ENCODE peak calls at places on chromosomes 12 and 14, in nine cellular contexts. One of them, this sample, is unnamed.

GRCh38 chr12:1660304-1661187 is 30.3 kb upstream of the ADIPOR2 start:
- DNase-seq in endothelial cell of umbilical vein: peak; percentile 33
- DNase-seq in hepatocyte: peak; percentile 79
- DNase-seq in astrocyte: no peak
- DNase-seq in mammary epithelial cell: peak; percentile 90
- DNase-seq in IMR-90: no peak
- DNase-seq in PC-3: no peak
- DNase-seq in neural progenitor cell: no peak
- DNase-seq in fibroblast of lung: no peak
- DNase-seq in this sample: peak; percentile 92

GRCh38 chr12:72330291-72330690 is 58.1 kb downstream of the TRHDE start:
- DNase-seq in hepatocyte: peak; percentile 8
- DNase-seq in mammary epithelial cell: no peak
- DNase-seq in IMR-90: peak; percentile 82
- DNase-seq in astrocyte: peak; percentile 58
- DNase-seq in PC-3: no peak
- DNase-seq in neural progenitor cell: peak; percentile 70
- DNase-seq in fibroblast of lung: peak; percentile 61
- DNase-seq in endothelial cell of umbilical vein: no peak
- DNase-seq in this sample: no peak

GRCh38 chr12:38949363-38949762 is 44.0 kb upstream of the CPNE8 start:
- DNase-seq in PC-3: no peak
- DNase-seq in hepatocyte: no peak
- DNase-seq in astrocyte: peak; percentile 28
- DNase-seq in fibroblast of lung: peak; percentile 34
- DNase-seq in endothelial cell of umbilical vein: no peak
- DNase-seq in mammary epithelial cell: no peak
- DNase-seq in neural progenitor cell: no peak
- DNase-seq in IMR-90: no peak
- DNase-seq in this sample: no peak

GRCh38 chr14:87966816-87967215 is 26.2 kb downstream of the GALC start:
- DNase-seq in IMR-90: peak; percentile 38
- DNase-seq in astrocyte: no peak
- DNase-seq in endothelial cell of umbilical vein: no peak
- DNase-seq in hepatocyte: no peak
- DNase-seq in neural progenitor cell: no peak
- DNase-seq in fibroblast of lung: peak; percentile 21
- DNase-seq in mammary epithelial cell: peak; percentile 57
- DNase-seq in PC-3: peak; percentile 61
- DNase-seq in this sample: no peak

GRCh38 chr14:24308342-24309124 is 756 bp upstream of the CIDEB start:
- DNase-seq in astrocyte: no peak
- DNase-seq in mammary epithelial cell: no peak
- DNase-seq in hepatocyte: no peak
- DNase-seq in IMR-90: no peak
- DNase-seq in PC-3: no peak
- DNase-seq in endothelial cell of umbilical vein: no peak
- DNase-seq in neural progenitor cell: no peak
- DNase-seq in fibroblast of lung: no peak
- DNase-seq in this sample: no peak

GRCh38 chr14:32372154-32372553 is 43.1 kb downstream of the AKAP6 start:
- DNase-seq in mammary epithelial cell: peak; percentile 93
- DNase-seq in endothelial cell of umbilical vein: peak; percentile 28
- DNase-seq in hepatocyte: no peak
- DNase-seq in PC-3: peak; percentile 93
- DNase-seq in astrocyte: peak; percentile 95
- DNase-seq in fibroblast of lung: peak; percentile 96
- DNase-seq in IMR-90: peak; percentile 97
- DNase-seq in neural progenitor cell: no peak
- DNase-seq in this sample: peak; percentile 44

GRCh38 chr14:22448905-22449611 is 140.0 kb downstream of the DAD1 start:
- DNase-seq in astrocyte: no peak
- DNase-seq in neural progenitor cell: no peak
- DNase-seq in fibroblast of lung: no peak
- DNase-seq in hepatocyte: no peak
- DNase-seq in IMR-90: peak; percentile 26
- DNase-seq in mammary epithelial cell: peak; percentile 21
- DNase-seq in endothelial cell of umbilical vein: no peak
- DNase-seq in PC-3: peak; percentile 50
- DNase-seq in this sample: peak; percentile 24

GRCh38 chr14:65720171-65720570 is 307.6 kb downstream of the FUT8 start:
- DNase-seq in PC-3: no peak
- DNase-seq in hepatocyte: no peak
- DNase-seq in IMR-90: no peak
- DNase-seq in neural progenitor cell: no peak
- DNase-seq in fibroblast of lung: no peak
- DNase-seq in astrocyte: no peak
- DNase-seq in endothelial cell of umbilical vein: no peak
- DNase-seq in mammary epithelial cell: no peak
- DNase-seq in this sample: no peak

GRCh38 chr12:49304161-49304560 is 9.2 kb downstream of the PRPH start:
- DNase-seq in hepatocyte: no peak
- DNase-seq in PC-3: no peak
- DNase-seq in neural progenitor cell: no peak
- DNase-seq in fibroblast of lung: peak; percentile 49
- DNase-seq in mammary epithelial cell: no peak
- DNase-seq in astrocyte: peak; percentile 35
- DNase-seq in endothelial cell of umbilical vein: no peak
- DNase-seq in IMR-90: peak; percentile 62
- DNase-seq in this sample: no peak

GRCh38 chr14:61218765-61219164 is 62.4 kb downstream of the TMEM30B start:
- DNase-seq in neural progenitor cell: no peak
- DNase-seq in hepatocyte: peak; percentile 14
- DNase-seq in astrocyte: no peak
- DNase-seq in endothelial cell of umbilical vein: no peak
- DNase-seq in PC-3: no peak
- DNase-seq in IMR-90: no peak
- DNase-seq in mammary epithelial cell: no peak
- DNase-seq in fibroblast of lung: no peak
- DNase-seq in this sample: no peak

DNA sequence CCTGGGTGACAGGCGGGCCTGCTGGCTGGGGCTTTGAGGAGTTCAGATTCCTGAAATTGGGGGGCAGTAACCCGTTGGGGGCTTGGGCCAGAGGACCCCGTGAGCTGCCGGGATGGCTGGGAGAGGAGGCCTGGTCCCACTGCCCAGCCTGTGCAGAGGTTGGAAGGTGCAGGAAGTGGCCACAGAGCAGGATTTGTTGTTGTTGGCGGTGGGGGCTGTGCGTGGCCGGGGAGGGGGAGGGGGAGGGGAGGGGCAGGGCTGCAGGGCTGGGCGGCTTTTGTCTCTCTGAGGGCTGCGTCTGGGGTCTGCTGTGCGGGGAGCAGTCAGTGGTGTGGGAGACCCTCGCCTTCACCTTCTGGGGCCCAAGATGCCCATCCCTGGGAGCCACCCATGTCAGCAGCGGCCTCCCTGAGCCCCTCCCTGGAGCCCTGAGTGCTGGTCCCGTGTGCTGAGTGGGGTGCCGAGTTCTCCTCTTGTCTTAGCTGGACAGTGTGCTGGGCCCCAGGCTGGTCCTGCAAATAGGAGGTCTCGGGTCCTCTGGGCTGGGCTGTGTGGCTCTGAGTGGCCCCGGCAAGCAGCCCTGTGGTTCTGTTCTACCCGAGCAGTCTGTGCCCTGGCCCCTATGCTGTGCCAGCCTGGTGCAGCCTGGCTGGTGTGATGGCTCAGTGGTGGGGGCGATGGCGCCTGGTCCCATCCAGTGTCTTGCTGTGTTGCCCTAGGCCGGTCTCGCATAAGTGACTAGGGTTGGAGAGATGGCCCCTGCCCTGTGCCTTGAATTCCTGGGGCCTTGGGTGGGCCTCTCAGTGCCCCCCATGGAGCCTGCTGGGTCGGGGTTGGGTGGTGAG is 10.3 kb downstream of the KIF26A start:
- DNase-seq in mammary epithelial cell: no peak
- DNase-seq in astrocyte: no peak
- DNase-seq in hepatocyte: no peak
- DNase-seq in neural progenitor cell: no peak
- DNase-seq in fibroblast of lung: no peak
- DNase-seq in endothelial cell of umbilical vein: peak; percentile 21
- DNase-seq in PC-3: no peak
- DNase-seq in IMR-90: no peak
- DNase-seq in this sample: no peak
- H3K4me2 ChIP-seq in mammary epithelial cell: no peak overlapping the region
- H3K4me2 ChIP-seq in astrocyte: no peak overlapping the region
- H3K4me2 ChIP-seq in hepatocyte: no peak overlapping the region
- H3K4me2 ChIP-seq in neural progenitor cell: peak overlapping the region; percentile 70
- H3K4me2 ChIP-seq in fibroblast of lung: no peak overlapping the region
- H3K4me2 ChIP-seq in endothelial cell of umbilical vein: no peak overlapping the region
- H3K4me2 ChIP-seq in PC-3: no peak overlapping the region
- H3K4me2 ChIP-seq in IMR-90: no peak overlapping the region
- H3K4me2 ChIP-seq in this sample: no peak overlapping the region

DNA sequence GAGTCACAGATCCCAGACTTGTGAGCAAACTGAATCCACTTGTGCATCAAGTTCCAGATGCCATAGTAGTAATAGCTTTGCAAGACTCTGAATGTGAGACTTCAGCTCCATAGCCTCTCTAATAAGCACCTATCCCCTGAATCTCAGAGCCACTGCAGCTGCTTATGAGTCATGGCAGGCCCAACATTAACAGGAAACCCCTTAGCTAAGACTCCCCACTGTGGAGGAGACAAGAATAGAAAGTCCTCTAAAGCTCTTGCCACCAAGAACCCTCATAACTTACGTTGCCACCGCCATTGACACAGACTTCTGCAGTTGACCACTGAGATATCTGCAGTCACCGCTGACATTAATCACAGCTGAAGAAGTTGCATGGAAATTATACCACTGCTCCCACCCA is 62.9 kb upstream of the PDE3A start:
- DNase-seq in IMR-90: peak; percentile 2
- DNase-seq in neural progenitor cell: no peak
- DNase-seq in mammary epithelial cell: no peak
- DNase-seq in hepatocyte: no peak
- DNase-seq in astrocyte: no peak
- DNase-seq in fibroblast of lung: peak; percentile 7
- DNase-seq in endothelial cell of umbilical vein: peak; percentile 18
- DNase-seq in PC-3: no peak
- DNase-seq in this sample: no peak
- TF ChIP-seq CTCF in IMR-90: no peak
- TF ChIP-seq CTCF in neural progenitor cell: no peak
- TF ChIP-seq CTCF in mammary epithelial cell: no peak
- TF ChIP-seq CTCF in hepatocyte: no peak
- TF ChIP-seq CTCF in astrocyte: no peak
- TF ChIP-seq CTCF in fibroblast of lung: no peak
- TF ChIP-seq CTCF in endothelial cell of umbilical vein: no peak
- TF ChIP-seq CTCF in PC-3: no peak
- TF ChIP-seq CTCF in this sample: no peak

DNA sequence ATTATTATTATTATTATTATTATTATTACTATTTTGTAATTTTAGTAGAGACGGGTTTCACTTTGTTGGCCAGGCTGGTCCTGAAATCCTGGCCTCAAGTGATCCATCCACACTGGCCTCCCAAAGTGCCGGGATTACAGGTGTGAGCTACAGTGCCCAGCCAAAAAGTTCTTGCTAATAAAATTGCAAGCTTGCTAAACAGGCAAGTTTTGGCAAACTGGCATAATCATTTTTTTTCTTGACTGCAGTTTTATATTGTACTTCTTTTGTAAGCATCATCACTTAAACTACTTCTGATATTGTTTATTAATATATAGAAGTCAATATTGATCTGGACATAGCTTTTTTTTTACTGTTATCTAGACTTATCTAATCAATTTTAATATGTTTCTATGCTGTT is 536.4 kb downstream of the LRFN5 start:
- DNase-seq in IMR-90: no peak
- DNase-seq in endothelial cell of umbilical vein: no peak
- DNase-seq in PC-3: no peak
- DNase-seq in mammary epithelial cell: no peak
- DNase-seq in neural progenitor cell: no peak
- DNase-seq in hepatocyte: no peak
- DNase-seq in fibroblast of lung: no peak
- DNase-seq in astrocyte: no peak
- DNase-seq in this sample: no peak
- H3K36me3 ChIP-seq in IMR-90: no peaks in the 10 kb centered on the region
- H3K36me3 ChIP-seq in endothelial cell of umbilical vein: no peaks in the 10 kb centered on the region
- H3K36me3 ChIP-seq in PC-3: no peaks in the 10 kb centered on the region
- H3K36me3 ChIP-seq in mammary epithelial cell: no peaks in the 10 kb centered on the region
- H3K36me3 ChIP-seq in neural progenitor cell: no peaks in the 10 kb centered on the region
- H3K36me3 ChIP-seq in hepatocyte: no peaks in the 10 kb centered on the region
- H3K36me3 ChIP-seq in fibroblast of lung: no peaks in the 10 kb centered on the region
- H3K36me3 ChIP-seq in astrocyte: no peaks in the 10 kb centered on the region
- H3K36me3 ChIP-seq in this sample: no peaks in the 10 kb centered on the region

GRCh38 chr12:132143328-132144071 is 619 bp downstream of the DDX51 start:
- DNase-seq in endothelial cell of umbilical vein: no peak
- DNase-seq in mammary epithelial cell: no peak
- DNase-seq in PC-3: no peak
- DNase-seq in fibroblast of lung: no peak
- DNase-seq in hepatocyte: peak; percentile 41
- DNase-seq in IMR-90: no peak
- DNase-seq in astrocyte: no peak
- DNase-seq in neural progenitor cell: peak; percentile 34
- DNase-seq in this sample: peak; percentile 24

GRCh38 chr12:132140501-132140900 is 3.6 kb downstream of the DDX51 start:
- DNase-seq in PC-3: no peak
- DNase-seq in fibroblast of lung: no peak
- DNase-seq in hepatocyte: no peak
- DNase-seq in endothelial cell of umbilical vein: no peak
- DNase-seq in neural progenitor cell: no peak
- DNase-seq in astrocyte: no peak
- DNase-seq in IMR-90: no peak
- DNase-seq in mammary epithelial cell: no peak
- DNase-seq in this sample: no peak

GRCh38 chr12:132142679-132143327 is 1.3 kb downstream of the DDX51 start:
- DNase-seq in endothelial cell of umbilical vein: no peak
- DNase-seq in astrocyte: no peak
- DNase-seq in PC-3: no peak
- DNase-seq in IMR-90: no peak
- DNase-seq in fibroblast of lung: no peak
- DNase-seq in mammary epithelial cell: no peak
- DNase-seq in neural progenitor cell: no peak
- DNase-seq in hepatocyte: no peak
- DNase-seq in this sample: no peak

GRCh38 chr12:132140918-132141841 is 2.9 kb downstream of the DDX51 start:
- DNase-seq in neural progenitor cell: no peak
- DNase-seq in PC-3: no peak
- DNase-seq in endothelial cell of umbilical vein: no peak
- DNase-seq in hepatocyte: no peak
- DNase-seq in IMR-90: no peak
- DNase-seq in fibroblast of lung: no peak
- DNase-seq in mammary epithelial cell: no peak
- DNase-seq in astrocyte: no peak
- DNase-seq in this sample: no peak

DNA sequence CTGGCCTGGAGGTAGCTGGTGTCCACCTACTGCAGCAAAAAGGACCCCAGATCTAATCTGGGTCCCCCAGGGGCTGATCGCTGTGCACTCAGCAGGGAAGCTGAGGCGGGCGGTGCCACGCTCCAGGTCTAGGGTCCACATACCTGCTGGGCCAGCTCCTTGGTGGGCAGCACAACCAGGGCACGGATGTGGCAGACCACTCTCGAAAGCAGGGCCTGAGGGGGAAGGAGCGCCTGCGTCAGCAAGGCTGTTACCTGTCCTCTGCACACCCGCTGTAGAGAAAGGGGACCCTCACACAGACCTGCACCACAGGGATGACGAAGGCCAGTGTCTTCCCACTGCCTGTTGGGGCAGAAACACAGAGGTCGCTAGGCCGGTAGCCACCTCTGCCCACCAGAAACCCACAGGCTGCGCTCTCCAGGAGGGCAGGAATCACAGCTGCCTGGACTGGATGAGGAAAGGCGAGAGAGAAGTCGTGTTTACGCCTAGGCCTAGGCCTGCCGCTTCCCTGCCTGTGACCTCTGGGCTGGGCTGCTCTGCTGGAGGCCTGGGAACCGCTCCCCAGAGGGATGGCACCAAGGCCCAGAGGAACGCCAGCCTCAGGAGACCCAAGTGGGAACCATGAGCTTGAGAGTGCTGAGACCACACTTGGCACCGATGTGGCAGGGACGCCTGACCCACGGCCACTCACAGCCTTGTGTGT is 2.0 kb downstream of the DDX51 start:
- DNase-seq in fibroblast of lung: no peak
- DNase-seq in endothelial cell of umbilical vein: no peak
- DNase-seq in PC-3: no peak
- DNase-seq in mammary epithelial cell: no peak
- DNase-seq in neural progenitor cell: no peak
- DNase-seq in IMR-90: no peak
- DNase-seq in hepatocyte: no peak
- DNase-seq in astrocyte: no peak
- DNase-seq in this sample: no peak
- H3K4me2 ChIP-seq in fibroblast of lung: no peak overlapping the region
- H3K4me2 ChIP-seq in endothelial cell of umbilical vein: no peak overlapping the region
- H3K4me2 ChIP-seq in PC-3: no peak overlapping the region
- H3K4me2 ChIP-seq in mammary epithelial cell: peak overlapping the region; percentile 100
- H3K4me2 ChIP-seq in neural progenitor cell: no peak overlapping the region
- H3K4me2 ChIP-seq in IMR-90: no peak overlapping the region
- H3K4me2 ChIP-seq in hepatocyte: no peak overlapping the region
- H3K4me2 ChIP-seq in astrocyte: peak overlapping the region; percentile 98
- H3K4me2 ChIP-seq in this sample: peak overlapping the region; percentile 92